ENCODE peak calls at places on chromosomes 2 and 18, in eight cellular contexts. One of them, this sample, is unnamed.

GRCh38 chr2:74740395-74741075 is 86.5 kb downstream of the SEMA4F start:
- DNase-seq in tibial nerve: no peak
- DNase-seq in stomach: peak
- DNase-seq in HCT116: peak
- DNase-seq in H54: peak
- DNase-seq in adrenal gland: peak
- DNase-seq in esophagus squamous epithelium: peak
- DNase-seq in sigmoid colon: no peak
- DNase-seq in this sample: peak

GRCh38 chr2:96906719-96907404 is 37.0 kb upstream of the SEMA4C start:
- DNase-seq in adrenal gland: no peak
- DNase-seq in stomach: no peak
- DNase-seq in tibial nerve: peak
- DNase-seq in esophagus squamous epithelium: no peak
- DNase-seq in sigmoid colon: peak
- DNase-seq in HCT116: no peak
- DNase-seq in H54: no peak
- DNase-seq in this sample: no peak

GRCh38 chr2:38581193-38582147 is 21.3 kb downstream of the HNRNPLL start:
- DNase-seq in stomach: no peak
- DNase-seq in adrenal gland: peak
- DNase-seq in tibial nerve: peak
- DNase-seq in HCT116: peak
- DNase-seq in sigmoid colon: no peak
- DNase-seq in esophagus squamous epithelium: peak
- DNase-seq in H54: no peak
- DNase-seq in this sample: no peak

GRCh38 chr2:67453365-67453764 is 56.2 kb downstream of the ETAA1 start:
- DNase-seq in sigmoid colon: no peak
- DNase-seq in tibial nerve: no peak
- DNase-seq in adrenal gland: peak
- DNase-seq in H54: no peak
- DNase-seq in esophagus squamous epithelium: no peak
- DNase-seq in stomach: no peak
- DNase-seq in HCT116: no peak
- DNase-seq in this sample: no peak

GRCh38 chr2:118443596-118443995 is 355.3 kb downstream of the INSIG2 start:
- DNase-seq in tibial nerve: no peak
- DNase-seq in adrenal gland: no peak
- DNase-seq in esophagus squamous epithelium: no peak
- DNase-seq in sigmoid colon: no peak
- DNase-seq in H54: no peak
- DNase-seq in HCT116: no peak
- DNase-seq in stomach: no peak
- DNase-seq in this sample: no peak

GRCh38 chr2:195051401-195051800 is 605.6 kb upstream of the SLC39A10 start:
- DNase-seq in adrenal gland: no peak
- DNase-seq in H54: no peak
- DNase-seq in HCT116: no peak
- DNase-seq in tibial nerve: no peak
- DNase-seq in stomach: no peak
- DNase-seq in esophagus squamous epithelium: no peak
- DNase-seq in sigmoid colon: no peak
- DNase-seq in this sample: no peak

GRCh38 chr2:188046437-188046836 is 245.2 kb upstream of the GULP1 start:
- DNase-seq in sigmoid colon: no peak
- DNase-seq in esophagus squamous epithelium: no peak
- DNase-seq in H54: no peak
- DNase-seq in HCT116: no peak
- DNase-seq in tibial nerve: no peak
- DNase-seq in adrenal gland: no peak
- DNase-seq in stomach: no peak
- DNase-seq in this sample: no peak

GRCh38 chr2:207155516-207155915 is 10.2 kb downstream of the KLF7 start:
- DNase-seq in tibial nerve: no peak
- DNase-seq in stomach: no peak
- DNase-seq in H54: no peak
- DNase-seq in adrenal gland: no peak
- DNase-seq in HCT116: no peak
- DNase-seq in esophagus squamous epithelium: no peak
- DNase-seq in sigmoid colon: no peak
- DNase-seq in this sample: no peak

GRCh38 chr2:174158003-174158402 is 90.3 kb downstream of the OLA1 start:
- DNase-seq in stomach: no peak
- DNase-seq in H54: no peak
- DNase-seq in HCT116: peak
- DNase-seq in tibial nerve: peak
- DNase-seq in sigmoid colon: no peak
- DNase-seq in esophagus squamous epithelium: no peak
- DNase-seq in adrenal gland: peak
- DNase-seq in this sample: peak

GRCh38 chr2:230885467-230886130 is 20.9 kb downstream of the ITM2C start:
- DNase-seq in stomach: no peak
- DNase-seq in H54: no peak
- DNase-seq in sigmoid colon: no peak
- DNase-seq in tibial nerve: no peak
- DNase-seq in esophagus squamous epithelium: no peak
- DNase-seq in adrenal gland: no peak
- DNase-seq in HCT116: no peak
- DNase-seq in this sample: peak

GRCh38 chr2:218419630-218420216 is 800 bp downstream of the VIL1 start:
- DNase-seq in H54: no peak
- DNase-seq in HCT116: no peak
- DNase-seq in adrenal gland: no peak
- DNase-seq in tibial nerve: no peak
- DNase-seq in esophagus squamous epithelium: no peak
- DNase-seq in stomach: no peak
- DNase-seq in sigmoid colon: no peak
- DNase-seq in this sample: no peak

GRCh38 chr18:49168970-49169619 is 218.3 kb upstream of the SMAD7 start:
- DNase-seq in H54: no peak
- DNase-seq in esophagus squamous epithelium: no peak
- DNase-seq in HCT116: no peak
- DNase-seq in tibial nerve: no peak
- DNase-seq in adrenal gland: no peak
- DNase-seq in sigmoid colon: no peak
- DNase-seq in stomach: peak
- DNase-seq in this sample: peak

GRCh38 chr2:73339171-73339678 is 45.9 kb upstream of the EGR4 start:
- DNase-seq in H54: no peak
- DNase-seq in tibial nerve: no peak
- DNase-seq in adrenal gland: no peak
- DNase-seq in HCT116: no peak
- DNase-seq in esophagus squamous epithelium: no peak
- DNase-seq in stomach: no peak
- DNase-seq in sigmoid colon: no peak
- DNase-seq in this sample: no peak

GRCh38 chr2:121468936-121469335 is 61.7 kb upstream of the RNU4ATAC start:
- DNase-seq in adrenal gland: no peak
- DNase-seq in stomach: no peak
- DNase-seq in HCT116: no peak
- DNase-seq in H54: no peak
- DNase-seq in sigmoid colon: no peak
- DNase-seq in tibial nerve: no peak
- DNase-seq in esophagus squamous epithelium: no peak
- DNase-seq in this sample: no peak

GRCh38 chr2:4358855-4359254 is 655.5 kb downstream of the DCDC2C start:
- DNase-seq in H54: no peak
- DNase-seq in HCT116: no peak
- DNase-seq in stomach: no peak
- DNase-seq in tibial nerve: no peak
- DNase-seq in sigmoid colon: no peak
- DNase-seq in esophagus squamous epithelium: no peak
- DNase-seq in adrenal gland: no peak
- DNase-seq in this sample: no peak

GRCh38 chr2:26515771-26516170 is 37.8 kb upstream of the OTOF start:
- DNase-seq in stomach: no peak
- DNase-seq in HCT116: no peak
- DNase-seq in tibial nerve: no peak
- DNase-seq in adrenal gland: no peak
- DNase-seq in esophagus squamous epithelium: no peak
- DNase-seq in sigmoid colon: no peak
- DNase-seq in H54: no peak
- DNase-seq in this sample: no peak

GRCh38 chr18:71583291-71583690 is 960.9 kb downstream of the CBLN2 start:
- DNase-seq in tibial nerve: no peak
- DNase-seq in H54: no peak
- DNase-seq in HCT116: no peak
- DNase-seq in esophagus squamous epithelium: no peak
- DNase-seq in sigmoid colon: no peak
- DNase-seq in adrenal gland: no peak
- DNase-seq in stomach: no peak
- DNase-seq in this sample: no peak

GRCh38 chr2:48122166-48122565 is 215.9 kb upstream of the FBXO11 start:
- DNase-seq in sigmoid colon: no peak
- DNase-seq in H54: no peak
- DNase-seq in tibial nerve: no peak
- DNase-seq in HCT116: no peak
- DNase-seq in adrenal gland: no peak
- DNase-seq in esophagus squamous epithelium: no peak
- DNase-seq in stomach: no peak
- DNase-seq in this sample: no peak

GRCh38 chr2:74673821-74674528 is 19.9 kb downstream of the SEMA4F start:
- DNase-seq in adrenal gland: no peak
- DNase-seq in stomach: no peak
- DNase-seq in H54: no peak
- DNase-seq in esophagus squamous epithelium: no peak
- DNase-seq in tibial nerve: no peak
- DNase-seq in HCT116: no peak
- DNase-seq in sigmoid colon: no peak
- DNase-seq in this sample: no peak

GRCh38 chr18:35026407-35027061 is 14.7 kb upstream of the MAPRE2 start:
- DNase-seq in adrenal gland: no peak
- DNase-seq in HCT116: no peak
- DNase-seq in H54: no peak
- DNase-seq in esophagus squamous epithelium: no peak
- DNase-seq in sigmoid colon: no peak
- DNase-seq in tibial nerve: no peak
- DNase-seq in stomach: no peak
- DNase-seq in this sample: no peak

GRCh38 chr2:190344275-190344827 is 962 bp downstream of the INPP1 start:
- DNase-seq in sigmoid colon: peak
- DNase-seq in HCT116: no peak
- DNase-seq in adrenal gland: peak
- DNase-seq in tibial nerve: peak
- DNase-seq in stomach: peak
- DNase-seq in esophagus squamous epithelium: no peak
- DNase-seq in H54: peak
- DNase-seq in this sample: peak

GRCh38 chr18:37244618-37245017 is 321.0 kb downstream of the CELF4 start:
- DNase-seq in tibial nerve: no peak
- DNase-seq in stomach: no peak
- DNase-seq in adrenal gland: no peak
- DNase-seq in H54: no peak
- DNase-seq in sigmoid colon: no peak
- DNase-seq in HCT116: no peak
- DNase-seq in esophagus squamous epithelium: no peak
- DNase-seq in this sample: no peak

GRCh38 chr2:234422895-234423505 is 73.9 kb downstream of the ARL4C start:
- DNase-seq in sigmoid colon: no peak
- DNase-seq in HCT116: no peak
- DNase-seq in esophagus squamous epithelium: no peak
- DNase-seq in stomach: no peak
- DNase-seq in H54: no peak
- DNase-seq in adrenal gland: no peak
- DNase-seq in tibial nerve: no peak
- DNase-seq in this sample: no peak

GRCh38 chr18:29501952-29502351 is 1325.0 kb upstream of the CDH2 start:
- DNase-seq in adrenal gland: no peak
- DNase-seq in H54: no peak
- DNase-seq in esophagus squamous epithelium: no peak
- DNase-seq in HCT116: no peak
- DNase-seq in stomach: no peak
- DNase-seq in tibial nerve: no peak
- DNase-seq in sigmoid colon: no peak
- DNase-seq in this sample: no peak

GRCh38 chr2:41141146-41141791 is 689.4 kb upstream of the SLC8A1 start:
- DNase-seq in tibial nerve: no peak
- DNase-seq in sigmoid colon: no peak
- DNase-seq in stomach: no peak
- DNase-seq in H54: no peak
- DNase-seq in adrenal gland: no peak
- DNase-seq in esophagus squamous epithelium: no peak
- DNase-seq in HCT116: no peak
- DNase-seq in this sample: no peak

GRCh38 chr2:226771067-226771466 is 28.6 kb downstream of the IRS1 start:
- DNase-seq in H54: no peak
- DNase-seq in tibial nerve: no peak
- DNase-seq in sigmoid colon: no peak
- DNase-seq in esophagus squamous epithelium: no peak
- DNase-seq in adrenal gland: no peak
- DNase-seq in HCT116: no peak
- DNase-seq in stomach: no peak
- DNase-seq in this sample: no peak
- TF ChIP-seq POLR2A in H54: no peak
- TF ChIP-seq POLR2A in tibial nerve: no peak
- TF ChIP-seq POLR2A in sigmoid colon: no peak
- TF ChIP-seq POLR2A in esophagus squamous epithelium: no peak
- TF ChIP-seq POLR2A in adrenal gland: no peak
- TF ChIP-seq POLR2A in HCT116: no peak
- TF ChIP-seq POLR2A in stomach: no peak
- TF ChIP-seq POLR2A in this sample: no peak

GRCh38 chr2:145245268-145245667 is 725.3 kb upstream of the ZEB2 start:
- DNase-seq in stomach: no peak
- DNase-seq in adrenal gland: no peak
- DNase-seq in HCT116: no peak
- DNase-seq in tibial nerve: no peak
- DNase-seq in esophagus squamous epithelium: no peak
- DNase-seq in sigmoid colon: no peak
- DNase-seq in H54: no peak
- DNase-seq in this sample: no peak
- TF ChIP-seq POLR2A in stomach: no peak
- TF ChIP-seq POLR2A in adrenal gland: no peak
- TF ChIP-seq POLR2A in HCT116: no peak
- TF ChIP-seq POLR2A in tibial nerve: no peak
- TF ChIP-seq POLR2A in esophagus squamous epithelium: no peak
- TF ChIP-seq POLR2A in sigmoid colon: no peak
- TF ChIP-seq POLR2A in H54: no peak
- TF ChIP-seq POLR2A in this sample: no peak

GRCh38 chr2:69306897-69307695 is 79.9 kb downstream of the GFPT1 start:
- DNase-seq in HCT116: peak
- DNase-seq in stomach: peak
- DNase-seq in esophagus squamous epithelium: peak
- DNase-seq in tibial nerve: peak
- DNase-seq in sigmoid colon: peak
- DNase-seq in H54: peak
- DNase-seq in adrenal gland: peak
- DNase-seq in this sample: peak
- TF ChIP-seq POLR2A in HCT116: no peak
- TF ChIP-seq POLR2A in stomach: no peak
- TF ChIP-seq POLR2A in esophagus squamous epithelium: no peak
- TF ChIP-seq POLR2A in tibial nerve: no peak
- TF ChIP-seq POLR2A in sigmoid colon: no peak
- TF ChIP-seq POLR2A in H54: peak
- TF ChIP-seq POLR2A in adrenal gland: no peak
- TF ChIP-seq POLR2A in this sample: no peak

DNA sequence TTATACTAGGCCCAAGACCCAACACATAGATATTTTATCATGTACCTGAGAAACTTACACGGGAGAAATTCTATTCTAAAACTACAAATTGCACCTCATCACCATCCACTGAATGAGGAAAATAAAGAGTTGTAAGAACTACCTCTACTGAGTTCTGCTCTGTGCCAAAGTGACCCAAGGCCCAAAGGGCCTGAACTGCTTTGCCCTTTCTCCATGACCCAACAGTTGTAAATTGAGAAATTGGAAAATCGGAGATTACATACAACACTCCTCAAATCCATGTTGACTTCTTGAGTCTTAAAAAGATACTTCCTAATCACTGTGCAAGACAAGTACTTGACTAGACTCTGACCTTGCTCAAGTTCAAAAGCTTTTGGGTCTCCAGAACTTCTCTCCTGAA is 8.8 kb downstream of the NR4A2 start:
- DNase-seq in H54: no peak
- DNase-seq in tibial nerve: no peak
- DNase-seq in adrenal gland: no peak
- DNase-seq in HCT116: no peak
- DNase-seq in esophagus squamous epithelium: no peak
- DNase-seq in sigmoid colon: no peak
- DNase-seq in stomach: no peak
- DNase-seq in this sample: no peak
- TF ChIP-seq POLR2A in H54: no peak
- TF ChIP-seq POLR2A in tibial nerve: no peak
- TF ChIP-seq POLR2A in adrenal gland: no peak
- TF ChIP-seq POLR2A in HCT116: no peak
- TF ChIP-seq POLR2A in esophagus squamous epithelium: no peak
- TF ChIP-seq POLR2A in sigmoid colon: no peak
- TF ChIP-seq POLR2A in stomach: no peak
- TF ChIP-seq POLR2A in this sample: no peak

This sample was measured in body of pancreas.